ENCODE peak calls at places on chromosomes 11 and 22, in nine cellular contexts. L is heart right ventricle, H is cardiac muscle cell, U is A549, F is tibial nerve, C is fibroblast of lung, Y is fibroblast of mammary gland, G is foreskin fibroblast, A is colonic mucosa. I is an unnamed sample.

GRCh38 chr11:46295312-46295995 is 18.0 kb downstream of the CREB3L1 start:
- DNase-seq in Y (peak; percentile 67), A (no peak), U (no peak), C (peak; percentile 82), L (peak; percentile 78), G (peak; percentile 92), F (peak; percentile 45), H (peak; percentile 85), I (no peak)

GRCh38 chr11:61164610-61165424 is 3.6 kb upstream of the VPS37C start:
- DNase-seq in U (no peak), A (no peak), G (no peak), F (no peak), C (no peak), Y (no peak), L (no peak), H (no peak), I (no peak)

GRCh38 chr22:40178417-40179409 is 988 bp downstream of the TNRC6B start:
- DNase-seq in L (no peak), G (peak; percentile 55), U (no peak), C (peak; percentile 77), H (peak; percentile 59), A (peak; percentile 71), Y (peak; percentile 55), F (no peak), I (no peak)

GRCh38 chr11:66880484-66881211 is 23.8 kb downstream of the LRFN4 start:
- DNase-seq in U (no peak), F (no peak), G (peak; percentile 31), C (peak; percentile 20), L (no peak), H (no peak), Y (no peak), A (no peak), I (no peak)

GRCh38 chr22:43884600-43885318 is 7.1 kb downstream of the PNPLA5 start:
- DNase-seq in F (peak; percentile 49), Y (peak; percentile 49), L (peak; percentile 49), G (peak; percentile 76), A (peak; percentile 62), H (peak; percentile 58), U (peak; percentile 48), C (peak; percentile 25), I (no peak)

GRCh38 chr11:105609832-105610781 is at the start of gene GRIA4:
- DNase-seq in F (peak; percentile 14), Y (peak; percentile 23), L (no peak), H (peak; percentile 65), U (peak; percentile 1), C (peak; percentile 67), A (peak; percentile 18), G (peak; percentile 81), I (no peak)

GRCh38 chr22:50625568-50626313 is 2.2 kb downstream of the ARSA start:
- DNase-seq in U (peak; percentile 29), G (no peak), H (no peak), Y (no peak), F (peak; percentile 11), C (no peak), L (no peak), A (no peak), I (no peak)

GRCh38 chr22:37735054-37735453 is 38.2 kb downstream of the TRIOBP start:
- DNase-seq in A (peak; percentile 57), G (peak; percentile 72), F (no peak), H (no peak), U (peak; percentile 67), Y (no peak), L (no peak), C (no peak), I (no peak)

GRCh38 chr11:17354070-17354924 is 2.7 kb downstream of the NCR3LG1 start:
- DNase-seq in A (peak; percentile 91), F (peak; percentile 22), L (peak; percentile 79), U (peak; percentile 80), H (peak; percentile 83), Y (peak; percentile 84), G (peak; percentile 88), C (peak; percentile 55), I (peak; percentile 19)

GRCh38 chr11:80593981-80594380 is 1153.2 kb upstream of the TENM4 start:
- DNase-seq in H (peak; percentile 79), U (peak; percentile 7), G (no peak), Y (peak; percentile 21), L (no peak), A (peak; percentile 61), F (no peak), C (peak; percentile 82), I (no peak)

GRCh38 chr11:23540101-23540561 is 679.9 kb upstream of the CCDC179 start:
- DNase-seq in A (peak; percentile 30), U (peak; percentile 27), Y (peak; percentile 42), H (peak; percentile 49), G (peak; percentile 59), C (peak; percentile 77), F (no peak), L (no peak), I (no peak)
- H3K4me3 ChIP-seq in A (no peak overlapping the region), U (no peak overlapping the region), Y (no peak overlapping the region), H (no peak overlapping the region), G (no peak overlapping the region), C (peak overlapping the region; percentile 25), F (no peak overlapping the region), L (no peak overlapping the region), I (no peak overlapping the region)

GRCh38 chr22:20550851-20551744 is 43.7 kb downstream of the MED15 start:
- DNase-seq in G (peak; percentile 82), F (no peak), C (peak; percentile 87), Y (peak; percentile 89), U (no peak), H (peak; percentile 74), L (peak; percentile 33), A (no peak), I (no peak)
- H3K4me3 ChIP-seq in G (no peak overlapping the region), F (no peak overlapping the region), C (no peak overlapping the region), Y (no peak overlapping the region), U (no peak overlapping the region), H (no peak overlapping the region), L (no peak overlapping the region), A (no peak overlapping the region), I (no peak overlapping the region)

DNA sequence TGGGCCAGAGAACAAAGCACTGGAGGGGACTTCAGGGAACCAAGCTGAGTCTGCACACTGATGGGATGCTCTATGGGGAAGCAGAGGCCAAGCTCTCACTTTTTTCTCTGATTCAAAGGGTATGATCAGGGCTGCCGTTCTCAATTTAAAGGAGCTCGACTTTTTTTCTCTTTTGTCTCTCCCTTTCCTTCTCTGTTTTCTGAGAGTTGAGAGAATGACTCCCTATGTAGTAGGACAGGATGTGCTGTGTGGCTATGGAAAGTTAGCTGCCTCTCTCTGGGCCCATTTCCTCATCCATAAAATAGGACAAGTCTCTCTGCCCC is 7.9 kb downstream of the ADORA2A start:
- DNase-seq in L (no peak), Y (no peak), H (no peak), G (no peak), U (no peak), F (no peak), A (no peak), C (no peak), I (no peak)
- H3K4me3 ChIP-seq in L (no peak overlapping the region), Y (no peak overlapping the region), H (no peak overlapping the region), G (no peak overlapping the region), U (no peak overlapping the region), F (no peak overlapping the region), A (no peak overlapping the region), C (no peak overlapping the region), I (no peak overlapping the region)

GRCh38 chr11:102589047-102589459 is 36.1 kb downstream of the MMP20 start:
- DNase-seq in L (no peak), G (no peak), F (no peak), H (no peak), Y (no peak), U (no peak), C (no peak), A (no peak), I (no peak)

GRCh38 chr11:102590646-102591045 is 34.5 kb downstream of the MMP20 start:
- DNase-seq in F (no peak), C (no peak), Y (no peak), G (no peak), U (no peak), H (no peak), L (no peak), A (no peak), I (no peak)

GRCh38 chr11:102587722-102588121 is 37.4 kb downstream of the MMP20 start:
- DNase-seq in U (no peak), G (no peak), F (no peak), C (no peak), Y (no peak), A (no peak), L (no peak), H (no peak), I (no peak)

GRCh38 chr11:102592634-102593581 is 32.2 kb downstream of the MMP20 start:
- DNase-seq in H (peak; percentile 37), F (no peak), C (peak; percentile 26), G (peak; percentile 46), U (peak; percentile 56), L (no peak), A (no peak), Y (peak; percentile 42), I (no peak)

GRCh38 chr11:102591160-102591718 is 33.9 kb downstream of the MMP20 start:
- DNase-seq in U (no peak), L (no peak), Y (no peak), H (no peak), G (no peak), C (no peak), A (no peak), F (no peak), I (no peak)
- H3K4me3 ChIP-seq in U (no peak overlapping the region), L (no peak overlapping the region), Y (no peak overlapping the region), H (no peak overlapping the region), G (no peak overlapping the region), C (no peak overlapping the region), A (no peak overlapping the region), F (no peak overlapping the region), I (no peak overlapping the region)

GRCh38 chr11:120441592-120441991 is 70.0 kb upstream of the GRIK4 start:
- DNase-seq in C (no peak), G (no peak), A (no peak), F (no peak), Y (no peak), U (no peak), H (no peak), L (no peak), I (no peak)

GRCh38 chr11:120446802-120447201 is 64.7 kb upstream of the GRIK4 start:
- DNase-seq in F (no peak), A (no peak), L (no peak), C (no peak), U (no peak), H (no peak), Y (no peak), G (no peak), I (no peak)

GRCh38 chr11:120442031-120442430 is 69.5 kb upstream of the GRIK4 start:
- DNase-seq in Y (no peak), L (no peak), A (no peak), G (no peak), H (no peak), F (no peak), C (no peak), U (no peak), I (no peak)
- H3K4me3 ChIP-seq in Y (no peak overlapping the region), L (no peak overlapping the region), A (no peak overlapping the region), G (no peak overlapping the region), H (no peak overlapping the region), F (no peak overlapping the region), C (no peak overlapping the region), U (no peak overlapping the region), I (no peak overlapping the region)